ENCODE peak calls at places on chromosomes 3 and 15, in four cellular contexts. B is thyroid gland, U is tibial artery, W is right lobe of liver. P is an unnamed sample.

GRCh38 chr3:24135280-24135679 is 190.2 kb downstream of the NR1D2 start:
- DNase-seq in B (no peak), U (no peak), W (no peak), P (no peak)

GRCh38 chr15:42083605-42083908 is 10.8 kb downstream of the PLA2G4D start:
- DNase-seq in U (no peak), B (no peak), W (no peak), P (no peak)

GRCh38 chr3:143975549-143976152 is 4.0 kb downstream of the DIPK2A start:
- DNase-seq in B (no peak), U (no peak), W (no peak), P (peak; percentile 70)

GRCh38 chr3:45026957-45027356 is 854 bp downstream of the CLEC3B start:
- DNase-seq in W (no peak), B (peak; percentile 23), U (peak; percentile 89), P (peak; percentile 75)

GRCh38 chr3:133843634-133844033 is 38.0 kb downstream of the SRPRB start:
- DNase-seq in B (no peak), U (no peak), W (no peak), P (peak; percentile 88)

GRCh38 chr3:15081960-15082664 is 16.8 kb downstream of the RBSN start:
- DNase-seq in U (no peak), B (peak; percentile 83), W (no peak), P (peak; percentile 9)

GRCh38 chr15:68249058-68249713 is 19.7 kb upstream of the CLN6 start:
- DNase-seq in W (no peak), U (no peak), B (no peak), P (no peak)

GRCh38 chr3:128322030-128323022 is 144.4 kb downstream of the DNAJB8 start:
- DNase-seq in U (no peak), W (peak; percentile 60), B (peak; percentile 53), P (peak; percentile 39)

GRCh38 chr3:42010530-42010929 is 48.6 kb upstream of the ULK4 start:
- DNase-seq in B (no peak), W (no peak), U (no peak), P (no peak)

GRCh38 chr3:141279074-141279945 is 47.7 kb downstream of the PXYLP1 start:
- DNase-seq in B (peak; percentile 19), W (no peak), U (no peak), P (no peak)

GRCh38 chr15:25671132-25671531 is 192.0 kb downstream of the ATP10A start:
- DNase-seq in W (no peak), U (peak; percentile 79), B (no peak), P (no peak)

GRCh38 chr15:68990755-68991500 is 23.6 kb upstream of the NOX5 start:
- DNase-seq in B (peak; percentile 10), U (no peak), W (no peak), P (no peak)

GRCh38 chr15:43242616-43243015 is 21.8 kb upstream of the EPB42 start:
- DNase-seq in U (no peak), B (no peak), W (peak; percentile 26), P (no peak)

GRCh38 chr3:14725015-14725431 is 50.1 kb downstream of the C3orf20 start:
- DNase-seq in U (no peak), B (no peak), W (no peak), P (peak; percentile 22)

GRCh38 chr3:194573680-194574437 is 59.4 kb downstream of the TMEM44 start:
- DNase-seq in B (peak; percentile 50), W (no peak), U (no peak), P (peak; percentile 67)

GRCh38 chr15:58608711-58609110 is 140.8 kb downstream of the ADAM10 start:
- DNase-seq in W (no peak), B (no peak), U (no peak), P (no peak)

GRCh38 chr3:114624676-114625181 is 330.9 kb downstream of the TIGIT start:
- DNase-seq in W (peak; percentile 95), B (peak; percentile 95), U (peak; percentile 98), P (peak; percentile 98)

GRCh38 chr3:165642761-165643432 is 194.3 kb downstream of the BCHE start:
- DNase-seq in B (no peak), U (no peak), W (peak; percentile 51), P (peak; percentile 97)

GRCh38 chr3:102530443-102531195 is 95.8 kb downstream of the ZPLD1 start:
- DNase-seq in U (no peak), W (no peak), B (no peak), P (peak; percentile 7)

GRCh38 chr3:156059950-156060501 is 60.4 kb upstream of the KCNAB1 start:
- DNase-seq in U (no peak), B (no peak), W (no peak), P (no peak)

GRCh38 chr15:32824777-32825176 is 107.0 kb downstream of the GREM1 start:
- DNase-seq in W (no peak), B (no peak), U (no peak), P (peak; percentile 87)

GRCh38 chr3:147394168-147394941 is 12.0 kb downstream of the ZIC4 start:
- DNase-seq in W (peak; percentile 84), U (no peak), B (no peak), P (no peak)

GRCh38 chr3:87727783-87728182 is 331.0 kb downstream of the CGGBP1 start:
- DNase-seq in U (no peak), B (no peak), W (no peak), P (no peak)

GRCh38 chr3:172107403-172107802 is 68.0 kb downstream of the FNDC3B start:
- DNase-seq in W (no peak), B (no peak), U (no peak), P (no peak)

GRCh38 chr3:178849220-178849910 is 222.2 kb downstream of the ZMAT3 start:
- DNase-seq in B (no peak), W (no peak), U (no peak), P (no peak)

GRCh38 chr3:146390967-146391366 is 78.4 kb downstream of the PLSCR2 start:
- DNase-seq in U (no peak), B (no peak), W (no peak), P (peak; percentile 94)

GRCh38 chr3:52297242-52298146 is 9.9 kb downstream of the GLYCTK start:
- DNase-seq in W (no peak), B (no peak), U (no peak), P (no peak)
- TF ChIP-seq CTCF in W (no peak), B (no peak), U (no peak), P (no peak)

DNA sequence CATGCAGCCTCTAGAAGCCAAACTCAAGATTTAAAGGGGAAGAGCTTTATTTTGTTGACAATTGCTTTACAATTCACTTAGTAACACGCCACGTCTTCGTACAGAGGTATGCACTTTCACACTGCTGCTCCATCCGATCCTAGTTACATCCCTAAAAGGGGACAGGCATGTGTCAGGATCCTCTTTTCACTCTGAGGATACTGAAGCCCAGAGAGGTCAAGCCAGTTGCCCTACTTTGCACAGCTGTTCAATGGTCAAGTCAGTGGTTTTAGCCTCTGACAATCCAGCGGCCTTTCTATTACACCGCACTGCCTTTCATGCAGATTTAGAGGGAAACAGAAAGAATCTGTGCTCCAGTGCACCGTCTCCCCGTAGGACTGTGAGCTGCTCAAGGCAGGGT is 44.9 kb upstream of the CHRNB4 start:
- DNase-seq in U (no peak), B (no peak), W (no peak), P (no peak)
- H3K27me3 ChIP-seq in U (no peaks in the 10 kb centered on the region), B (no peaks in the 10 kb centered on the region), W (no peaks in the 10 kb centered on the region), P (no peaks in the 10 kb centered on the region)

GRCh38 chr15:63388511-63388910 is 6.9 kb upstream of the CA12 start:
- DNase-seq in B (no peak), W (no peak), U (no peak), P (no peak)

GRCh38 chr15:63387741-63388468 is 6.3 kb upstream of the CA12 start:
- DNase-seq in B (peak; percentile 8), U (no peak), W (no peak), P (no peak)

GRCh38 chr15:63390689-63391088 is 9.0 kb upstream of the CA12 start:
- DNase-seq in U (no peak), W (no peak), B (no peak), P (no peak)

GRCh38 chr15:63391669-63392354 is 10.2 kb upstream of the CA12 start:
- DNase-seq in B (no peak), U (no peak), W (no peak), P (no peak)

DNA sequence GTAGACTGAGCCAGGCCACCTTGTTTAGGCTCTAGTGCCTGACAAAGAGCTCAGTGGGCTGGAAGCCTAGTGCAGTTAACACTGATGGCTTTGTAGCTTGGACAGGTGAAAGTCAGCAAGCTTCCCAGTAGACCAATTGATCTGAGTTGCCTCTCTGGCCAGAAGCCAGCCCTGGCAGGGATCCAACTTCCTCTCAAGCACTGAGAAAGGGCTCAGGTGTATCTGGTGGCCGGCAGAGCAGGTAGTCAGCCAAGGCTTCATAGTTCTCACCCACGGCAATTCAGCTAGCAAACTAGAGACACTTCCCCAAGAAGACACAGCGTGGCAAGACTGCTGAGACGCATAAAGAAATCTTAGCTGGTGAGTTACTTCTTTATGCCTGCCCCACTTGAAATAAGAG is 8.3 kb upstream of the CA12 start:
- DNase-seq in U (no peak), W (peak; percentile 85), B (peak; percentile 98), P (no peak)
- H3K27ac ChIP-seq in U (no peak overlapping the region), W (no peak overlapping the region), B (peak overlapping the region; percentile 84), P (no peak overlapping the region)

GRCh38 chr15:45703670-45704328 is 69.0 kb downstream of the SQOR start:
- DNase-seq in W (no peak), U (no peak), B (no peak), P (no peak)
- TF ChIP-seq CTCF in W (no peak), U (no peak), B (no peak), P (peak; percentile 51)

DNA sequence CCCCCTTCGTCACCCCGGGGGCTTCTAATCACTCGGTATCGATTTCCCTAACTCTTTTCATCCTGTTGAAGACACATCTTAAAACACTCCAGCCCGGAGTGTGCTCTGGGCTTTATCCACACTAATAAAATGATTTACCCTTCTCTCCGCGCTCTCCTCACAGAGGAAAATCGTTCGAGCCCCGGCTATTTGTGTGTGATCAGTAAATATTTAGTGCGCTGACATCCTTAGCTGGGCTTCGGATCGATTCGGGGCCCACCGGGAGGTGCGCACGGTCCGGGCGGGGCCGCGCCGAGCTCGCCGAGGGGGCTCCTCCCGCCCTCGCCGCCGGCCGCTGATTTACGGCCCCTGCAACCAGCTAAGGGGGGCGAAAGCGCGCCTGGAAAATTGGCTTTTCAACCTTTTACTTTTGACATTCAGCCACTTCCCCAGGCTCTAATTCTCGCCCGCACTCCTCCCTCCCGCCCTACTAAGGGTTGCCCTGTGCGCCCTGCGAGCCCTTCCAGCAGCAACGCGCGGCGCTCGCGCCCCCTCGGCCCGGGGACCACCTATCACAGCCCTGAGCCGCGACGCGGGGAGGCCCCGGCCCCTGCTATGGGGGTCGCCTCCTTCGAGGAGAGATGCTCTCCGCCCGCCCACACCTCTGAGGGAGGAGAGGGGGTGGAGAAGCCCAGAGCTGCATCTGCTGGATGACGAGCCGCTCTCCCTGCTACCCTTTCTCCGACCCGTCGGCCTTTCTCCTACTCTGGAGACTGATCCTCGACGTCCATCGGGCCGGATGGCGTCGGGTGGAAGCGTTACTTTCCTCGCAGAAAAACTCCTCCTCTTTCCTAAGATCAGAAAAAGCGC is 7.9 kb upstream of the NR2F2 start:
- DNase-seq in W (no peak), B (no peak), U (peak; percentile 74), P (peak; percentile 27)
- H3K27me3 ChIP-seq in W (no peaks in the 10 kb centered on the region), B (peaks cover 14% of the 10 kb centered on the region), U (no peaks in the 10 kb centered on the region), P (no peaks in the 10 kb centered on the region)